ENCODE peak calls at places on chromosomes 5 and 9, in six cellular contexts. I, A, W, U, Y and V are unnamed samples.

GRCh38 chr5:157196045-157196444 is 15.4 kb downstream of the ITK start:
- DNase-seq in W (no peak), I (no peak), Y (no peak), A (no peak), U (no peak), V (no peak)

GRCh38 chr5:151764801-151765200 is 6.4 kb upstream of the ATOX1 start:
- DNase-seq in I (no peak), A (no peak), Y (no peak), U (no peak), W (no peak), V (no peak)

GRCh38 chr5:124162782-124163532 is 583.5 kb downstream of the ZNF608 start:
- DNase-seq in I (no peak), W (peak; percentile 60), Y (peak; percentile 37), A (peak; percentile 76), U (no peak), V (peak; percentile 59)

GRCh38 chr9:38432922-38433510 is 8.8 kb upstream of the IGFBPL1 start:
- DNase-seq in I (no peak), Y (no peak), U (peak; percentile 58), A (peak; percentile 53), W (no peak), V (peak; percentile 37)

GRCh38 chr9:28059192-28059591 is 485.9 kb upstream of the C9orf72 start:
- DNase-seq in A (no peak), Y (no peak), U (no peak), I (no peak), W (no peak), V (no peak)

GRCh38 chr5:136631176-136631575 is 265.8 kb upstream of the TRPC7 start:
- DNase-seq in I (no peak), U (no peak), W (no peak), Y (no peak), A (no peak), V (peak; percentile 40)

GRCh38 chr5:84487963-84488362 is 103.3 kb upstream of the EDIL3 start:
- DNase-seq in W (no peak), Y (no peak), A (no peak), I (no peak), U (peak; percentile 98), V (no peak)

GRCh38 chr5:11912-12311 is 80.1 kb upstream of the PLEKHG4B start:
- DNase-seq in I (no peak), U (peak; percentile 14), Y (peak; percentile 46), A (peak; percentile 23), W (no peak), V (no peak)

GRCh38 chr9:93071464-93071863 is 13.0 kb downstream of the SUSD3 start:
- DNase-seq in U (peak; percentile 55), Y (no peak), A (no peak), W (no peak), I (no peak), V (peak; percentile 5)

GRCh38 chr5:1201327-1202025 is at the start of gene SLC6A19:
- DNase-seq in I (no peak), Y (peak; percentile 42), U (no peak), A (no peak), W (peak; percentile 86), V (no peak)

GRCh38 chr5:82257729-82258128 is 20.4 kb downstream of the RPS23 start:
- DNase-seq in W (no peak), A (no peak), U (no peak), Y (no peak), I (no peak), V (no peak)

GRCh38 chr5:154764967-154765366 is 9.8 kb downstream of the LARP1 start:
- DNase-seq in U (no peak), Y (no peak), I (no peak), A (peak; percentile 24), W (no peak), V (no peak)

GRCh38 chr5:56060276-56061110 is 65.7 kb upstream of the IL6ST start:
- DNase-seq in I (no peak), A (no peak), U (no peak), W (no peak), Y (no peak), V (no peak)

GRCh38 chr5:137606401-137606800 is 107.3 kb upstream of the SPOCK1 start:
- DNase-seq in I (no peak), U (no peak), A (no peak), Y (no peak), W (no peak), V (no peak)

GRCh38 chr5:122498163-122498562 is 186.1 kb downstream of the SNCAIP start:
- DNase-seq in Y (no peak), W (no peak), U (peak; percentile 20), A (peak; percentile 52), I (no peak), V (no peak)

GRCh38 chr5:160929343-160929742 is 77.3 kb upstream of the ATP10B start:
- DNase-seq in A (no peak), Y (no peak), U (no peak), I (peak; percentile 71), W (no peak), V (no peak)

GRCh38 chr9:130398487-130399240 is 46.1 kb upstream of the ASS1 start:
- DNase-seq in W (no peak), A (no peak), U (no peak), I (no peak), Y (no peak), V (no peak)

GRCh38 chr5:146052780-146053179 is 52.6 kb downstream of the PLAC8L1 start:
- DNase-seq in U (no peak), Y (no peak), A (peak; percentile 29), W (no peak), I (no peak), V (no peak)

GRCh38 chr5:56638061-56638621 is 177.2 kb upstream of the MAP3K1 start:
- DNase-seq in U (no peak), I (no peak), W (no peak), A (no peak), Y (peak; percentile 82), V (peak; percentile 64)

GRCh38 chr9:23587433-23587832 is 238.6 kb downstream of the ELAVL2 start:
- DNase-seq in I (peak; percentile 81), U (no peak), Y (peak; percentile 46), W (no peak), A (peak; percentile 79), V (no peak)

GRCh38 chr9:127177682-127178265 is 55.3 kb upstream of the ANGPTL2 start:
- DNase-seq in A (no peak), Y (no peak), I (peak; percentile 3), U (no peak), W (peak; percentile 21), V (no peak)

GRCh38 chr9:36873247-36873875 is 160.7 kb downstream of the PAX5 start:
- DNase-seq in I (peak; percentile 56), W (peak; percentile 87), Y (peak; percentile 78), A (peak; percentile 79), U (peak; percentile 56), V (peak; percentile 43)

GRCh38 chr9:114097613-114098020 is 1.5 kb downstream of the KIF12 start:
- DNase-seq in I (no peak), W (peak; percentile 59), A (no peak), Y (peak; percentile 75), U (no peak), V (peak; percentile 30)

GRCh38 chr9:126844085-126844484 is 16.4 kb upstream of the ZBTB34 start:
- DNase-seq in A (no peak), Y (no peak), I (no peak), U (peak; percentile 65), W (no peak), V (peak; percentile 74)

GRCh38 chr5:145554399-145554798 is 280.7 kb downstream of the PRELID2 start:
- DNase-seq in I (no peak), W (no peak), A (peak; percentile 10), U (peak; percentile 39), Y (no peak), V (peak; percentile 13)

GRCh38 chr5:170389250-170389902 is at the start of gene KCNMB1:
- DNase-seq in I (no peak), U (no peak), Y (no peak), W (no peak), A (peak; percentile 55), V (no peak)

GRCh38 chr9:127968717-127969383 is 11.9 kb downstream of the EEIG1 start:
- DNase-seq in Y (peak; percentile 78), U (peak; percentile 79), A (no peak), I (no peak), W (no peak), V (no peak)

GRCh38 chr5:140221697-140222223 is 46.8 kb downstream of the CYSTM1 start:
- DNase-seq in U (peak; percentile 87), Y (no peak), A (no peak), W (no peak), I (peak; percentile 63), V (peak; percentile 39)

GRCh38 chr5:83856898-83857297 is 136.2 kb upstream of the HAPLN1 start:
- DNase-seq in Y (no peak), I (no peak), W (no peak), U (no peak), A (no peak), V (no peak)

GRCh38 chr5:62143268-62144229 is 162.5 kb upstream of the KIF2A start:
- DNase-seq in W (no peak), Y (no peak), A (peak; percentile 52), I (no peak), U (peak; percentile 57), V (peak; percentile 33)

GRCh38 chr5:177520906-177521513 is 4.2 kb upstream of the DDX41 start:
- DNase-seq in A (no peak), I (no peak), W (no peak), U (no peak), Y (no peak), V (no peak)

GRCh38 chr5:137731201-137731600 is 4.7 kb downstream of the KLHL3 start:
- DNase-seq in U (no peak), A (no peak), Y (no peak), I (no peak), W (no peak), V (no peak)

GRCh38 chr9:125761685-125762084 is 14.5 kb downstream of the PBX3 start:
- DNase-seq in I (no peak), U (no peak), Y (no peak), A (peak; percentile 48), W (no peak), V (no peak)
- H3K4me1 ChIP-seq in I (peaks cover 10% of the 10 kb centered on the region), U (peaks cover 4% of the 10 kb centered on the region), Y (no peaks in the 10 kb centered on the region), A (peaks cover 83% of the 10 kb centered on the region), W (no peaks in the 10 kb centered on the region), V (peaks cover 13% of the 10 kb centered on the region)

DNA sequence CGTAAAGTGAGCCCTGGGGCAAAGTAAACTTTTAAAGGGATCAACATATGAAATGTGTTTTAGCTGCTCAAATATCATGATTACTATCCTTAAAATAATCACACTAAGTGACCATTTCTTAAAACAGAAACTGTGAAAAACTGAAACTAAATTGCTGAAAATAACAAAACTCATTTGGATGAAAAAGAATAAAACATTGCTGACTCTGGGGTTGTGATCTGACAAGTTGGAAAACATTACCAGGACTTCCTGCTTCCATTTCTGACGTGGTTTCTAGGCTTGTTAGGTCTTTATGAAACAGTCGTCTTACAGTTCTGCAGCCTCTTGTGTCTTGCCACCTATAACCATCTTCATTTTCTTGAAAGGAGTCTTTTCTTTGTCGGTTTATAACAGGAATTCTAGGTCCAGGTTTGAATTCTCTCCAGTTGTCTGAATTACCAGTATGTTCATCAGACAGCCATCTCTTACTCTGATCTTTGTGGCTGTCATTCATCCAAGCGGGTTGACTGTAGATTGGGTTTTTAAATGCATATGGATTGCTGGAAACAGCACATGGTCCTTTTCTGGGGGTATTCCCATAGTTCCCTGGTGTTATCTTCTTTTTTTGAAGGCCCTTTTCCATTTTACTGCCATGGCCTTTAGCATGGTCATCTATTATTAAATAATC is 1.6 kb downstream of the TUT7 start:
- DNase-seq in A (no peak), Y (no peak), I (no peak), U (peak; percentile 36), W (no peak), V (peak; percentile 53)
- H3K4me1 ChIP-seq in A (peaks cover 10% of the 10 kb centered on the region), Y (peaks cover 46% of the 10 kb centered on the region), I (peaks cover 42% of the 10 kb centered on the region), U (peaks cover 5% of the 10 kb centered on the region), W (no peaks in the 10 kb centered on the region), V (peaks cover 25% of the 10 kb centered on the region)

GRCh38 chr5:143350341-143350740 is 53.1 kb downstream of the NR3C1 start:
- DNase-seq in Y (no peak), U (no peak), I (no peak), A (no peak), W (no peak), V (no peak)
- H3K4me1 ChIP-seq in Y (peaks cover 4% of the 10 kb centered on the region), U (peaks cover 19% of the 10 kb centered on the region), I (peaks cover 69% of the 10 kb centered on the region), A (peaks cover 4% of the 10 kb centered on the region), W (no peaks in the 10 kb centered on the region), V (peaks cover 11% of the 10 kb centered on the region)

GRCh38 chr9:106875548-106875947 is 12.6 kb downstream of the ZNF462 start:
- DNase-seq in Y (no peak), W (no peak), U (no peak), I (no peak), A (no peak), V (no peak)
- H3K4me1 ChIP-seq in Y (no peaks in the 10 kb centered on the region), W (no peaks in the 10 kb centered on the region), U (peaks cover 29% of the 10 kb centered on the region), I (peaks cover 28% of the 10 kb centered on the region), A (peaks cover 25% of the 10 kb centered on the region), V (peaks cover 9% of the 10 kb centered on the region)